ENCODE peak calls at places on chromosomes 3 and 15, in eight cellular contexts. B is IMR-90, U is OCI-LY7, H is H9, P is H1, Q is GM23248, N is Karpas-422, Y is neuronal stem cell. K is an unnamed sample.

GRCh38 chr3:44962606-44963393 is 13.2 kb downstream of the ZDHHC3 start:
- DNase-seq in B (peak; percentile 63), U (no peak), H (no peak), P (no peak), Q (peak; percentile 27), N (no peak), Y (no peak), K (peak; percentile 33)

GRCh38 chr3:176055851-176056250 is 1141.4 kb downstream of the TBL1XR1 start:
- DNase-seq in B (no peak), U (no peak), H (no peak), P (no peak), Q (peak; percentile 31), N (no peak), Y (no peak), K (no peak)

GRCh38 chr3:112847692-112848091 is 1.0 kb upstream of the CD200R1L start:
- DNase-seq in B (no peak), U (peak; percentile 43), H (no peak), P (no peak), Q (no peak), N (no peak), Y (no peak), K (no peak)

GRCh38 chr3:13161771-13162535 is 88.7 kb upstream of the IQSEC1 start:
- DNase-seq in B (no peak), U (no peak), H (peak; percentile 42), P (no peak), Q (no peak), N (no peak), Y (no peak), K (no peak)

GRCh38 chr15:63945005-63945788 is 101.1 kb downstream of the DAPK2 start:
- DNase-seq in B (peak; percentile 34), U (peak; percentile 74), H (peak; percentile 78), P (no peak), Q (peak; percentile 72), N (peak; percentile 89), Y (peak; percentile 54), K (peak; percentile 47)

GRCh38 chr3:44184319-44184953 is 57.2 kb upstream of the TOPAZ1 start:
- DNase-seq in B (no peak), U (peak; percentile 18), H (no peak), P (no peak), Q (peak; percentile 14), N (no peak), Y (no peak), K (no peak)

GRCh38 chr3:119527731-119528130 is 29.4 kb downstream of the TIMMDC1 start:
- DNase-seq in B (no peak), U (no peak), H (no peak), P (no peak), Q (no peak), N (no peak), Y (no peak), K (no peak)

GRCh38 chr3:180321534-180321933 is 280.4 kb upstream of the TTC14 start:
- DNase-seq in B (no peak), U (no peak), H (no peak), P (no peak), Q (no peak), N (no peak), Y (no peak), K (no peak)

GRCh38 chr15:73753250-73754130 is at the start of gene INSYN1:
- DNase-seq in B (no peak), U (no peak), H (peak; percentile 47), P (peak; percentile 21), Q (peak; percentile 82), N (no peak), Y (no peak), K (peak; percentile 22)

GRCh38 chr15:89936051-89936792 is 23.5 kb upstream of the ARPIN start:
- DNase-seq in B (no peak), U (no peak), H (no peak), P (no peak), Q (no peak), N (no peak), Y (no peak), K (no peak)

GRCh38 chr3:132417695-132418520 is 606 bp downstream of the DNAJC13 start:
- DNase-seq in B (peak; percentile 58), U (peak; percentile 62), H (peak; percentile 55), P (no peak), Q (peak; percentile 81), N (peak; percentile 89), Y (no peak), K (peak; percentile 77)

GRCh38 chr3:188633206-188633605 is 479.2 kb downstream of the LPP start:
- DNase-seq in B (no peak), U (no peak), H (no peak), P (no peak), Q (no peak), N (no peak), Y (no peak), K (no peak)

GRCh38 chr15:63338170-63338569 is 43.5 kb downstream of the CA12 start:
- DNase-seq in B (peak; percentile 79), U (no peak), H (no peak), P (no peak), Q (peak; percentile 86), N (no peak), Y (no peak), K (no peak)

GRCh38 chr3:18190646-18191045 is 234.5 kb downstream of the SATB1 start:
- DNase-seq in B (no peak), U (no peak), H (no peak), P (no peak), Q (peak; percentile 13), N (no peak), Y (no peak), K (no peak)

GRCh38 chr15:87609474-87609873 is 647.1 kb downstream of the NTRK3 start:
- DNase-seq in B (peak; percentile 88), U (no peak), H (no peak), P (no peak), Q (peak; percentile 82), N (no peak), Y (no peak), K (peak; percentile 98)

GRCh38 chr3:114861666-114862065 is 285.4 kb downstream of the ZBTB20 start:
- DNase-seq in B (no peak), U (no peak), H (no peak), P (no peak), Q (no peak), N (no peak), Y (no peak), K (no peak)
- H3K4me1 ChIP-seq in B (no peaks in the 10 kb centered on the region), U (no peaks in the 10 kb centered on the region), H (peaks cover 7% of the 10 kb centered on the region), P (no peaks in the 10 kb centered on the region), Q (no peaks in the 10 kb centered on the region), N (no peaks in the 10 kb centered on the region), Y (peaks cover 3% of the 10 kb centered on the region), K (no peaks in the 10 kb centered on the region)

GRCh38 chr3:2853627-2854026 is 256.5 kb downstream of the IL5RA start:
- DNase-seq in B (no peak), U (no peak), H (no peak), P (no peak), Q (no peak), N (peak; percentile 51), Y (no peak), K (no peak)

GRCh38 chr3:2860626-2861025 is 249.5 kb downstream of the IL5RA start:
- DNase-seq in B (no peak), U (no peak), H (no peak), P (no peak), Q (no peak), N (no peak), Y (no peak), K (no peak)

GRCh38 chr3:2861120-2861519 is 249.1 kb downstream of the IL5RA start:
- DNase-seq in B (no peak), U (no peak), H (no peak), P (no peak), Q (no peak), N (no peak), Y (no peak), K (no peak)

GRCh38 chr3:2856062-2856792 is 253.9 kb downstream of the IL5RA start:
- DNase-seq in B (no peak), U (no peak), H (peak; percentile 30), P (no peak), Q (no peak), N (peak; percentile 63), Y (no peak), K (no peak)

DNA sequence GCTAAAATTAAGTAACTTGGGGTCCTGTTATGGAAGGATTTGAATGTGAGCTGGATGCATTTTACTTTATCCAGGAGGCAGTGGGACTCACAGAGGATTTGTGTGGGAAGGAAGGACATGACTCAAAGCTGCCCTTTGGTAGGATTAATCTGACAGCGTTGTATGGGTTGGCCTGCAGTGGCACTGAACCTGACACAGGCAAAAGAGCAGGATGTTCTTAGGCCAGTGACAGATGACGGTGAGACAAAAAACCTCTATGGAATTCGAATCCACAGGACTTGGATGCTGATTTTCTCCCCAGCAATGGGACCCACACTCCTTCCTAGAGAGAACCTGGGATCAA is 253.4 kb downstream of the IL5RA start:
- DNase-seq in B (no peak), U (no peak), H (no peak), P (no peak), Q (no peak), N (no peak), Y (no peak), K (no peak)
- H2AFZ ChIP-seq in B (no peak overlapping the region), U (no peak overlapping the region), H (no peak overlapping the region), P (no peak overlapping the region), Q (no peak overlapping the region), N (no peak overlapping the region), Y (peak overlapping the region; percentile 61), K (no peak overlapping the region)

DNA sequence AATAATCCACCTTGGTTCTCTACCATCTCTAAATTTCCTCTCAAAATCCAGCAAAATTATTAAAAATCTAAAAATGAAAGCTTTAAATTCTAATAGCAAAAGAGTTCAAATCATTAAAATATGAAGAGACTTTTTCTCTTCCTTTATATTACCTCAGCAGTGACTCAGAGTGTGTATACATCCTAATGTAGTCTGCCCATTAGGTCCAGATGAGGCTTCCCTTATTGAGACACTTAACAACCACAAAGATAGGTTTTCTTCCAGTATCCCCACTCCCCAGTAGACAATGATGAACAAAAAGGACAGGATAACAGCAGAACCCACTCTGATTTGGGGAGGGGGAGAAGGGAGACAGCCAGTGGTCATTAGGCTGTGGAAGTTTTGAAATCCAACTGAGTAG is 61.5 kb upstream of the DCBLD2 start:
- DNase-seq in B (peak; percentile 77), U (no peak), H (no peak), P (no peak), Q (peak; percentile 69), N (no peak), Y (no peak), K (peak; percentile 70)
- H3K4me1 ChIP-seq in B (peaks cover 12% of the 10 kb centered on the region), U (no peaks in the 10 kb centered on the region), H (no peaks in the 10 kb centered on the region), P (no peaks in the 10 kb centered on the region), Q (peaks cover 47% of the 10 kb centered on the region), N (peaks cover 6% of the 10 kb centered on the region), Y (peaks cover 3% of the 10 kb centered on the region), K (peaks cover 12% of the 10 kb centered on the region)

GRCh38 chr3:149245738-149246451 is 24.3 kb upstream of the CP start:
- DNase-seq in B (peak; percentile 54), U (peak; percentile 76), H (no peak), P (no peak), Q (peak; percentile 86), N (peak; percentile 88), Y (no peak), K (peak; percentile 65)

GRCh38 chr3:149251186-149251585 is 29.6 kb upstream of the CP start:
- DNase-seq in B (no peak), U (no peak), H (no peak), P (no peak), Q (no peak), N (no peak), Y (no peak), K (no peak)

GRCh38 chr3:149247025-149247710 is 25.5 kb upstream of the CP start:
- DNase-seq in B (peak; percentile 70), U (peak; percentile 11), H (no peak), P (no peak), Q (peak; percentile 66), N (peak; percentile 62), Y (no peak), K (peak; percentile 53)

GRCh38 chr3:149252272-149252671 is 30.6 kb upstream of the CP start:
- DNase-seq in B (no peak), U (peak; percentile 13), H (no peak), P (no peak), Q (no peak), N (no peak), Y (no peak), K (no peak)

GRCh38 chr3:149247929-149248691 is 26.5 kb upstream of the CP start:
- DNase-seq in B (peak; percentile 36), U (peak; percentile 49), H (no peak), P (no peak), Q (peak; percentile 11), N (peak; percentile 76), Y (no peak), K (peak; percentile 48)
- H2AFZ ChIP-seq in B (no peak overlapping the region), U (peak overlapping the region; percentile 80), H (no peak overlapping the region), P (no peak overlapping the region), Q (no peak overlapping the region), N (peak overlapping the region; percentile 51), Y (peak overlapping the region; percentile 84), K (no peak overlapping the region)

K was measured in fibroblast of lung.